ENCODE peak calls at places on chromosomes 4 and X, in four cellular contexts. One of them, this sample, is unnamed.

GRCh38 chr4:4254179-4254578 is 6.2 kb upstream of the TMEM128 start:
- DNase-seq in sciatic nerve: no peak
- DNase-seq in KG1: no peak
- DNase-seq in stimulated activated CD4-positive, alpha-beta T cell treated with anti-CD3 and anti-CD28 coated beads, Interleukin-4, amount 100 ng/mL, for 48 hours: no peak
- DNase-seq in this sample: no peak

GRCh38 chr4:168128601-168129000 is 36.3 kb downstream of the ANXA10 start:
- DNase-seq in KG1: no peak
- DNase-seq in sciatic nerve: no peak
- DNase-seq in stimulated activated CD4-positive, alpha-beta T cell treated with anti-CD3 and anti-CD28 coated beads, Interleukin-4, amount 100 ng/mL, for 48 hours: no peak
- DNase-seq in this sample: no peak

GRCh38 chr4:83561381-83561780 is 25.5 kb downstream of the GPAT3 start:
- DNase-seq in KG1: no peak
- DNase-seq in sciatic nerve: no peak
- DNase-seq in stimulated activated CD4-positive, alpha-beta T cell treated with anti-CD3 and anti-CD28 coated beads, Interleukin-4, amount 100 ng/mL, for 48 hours: no peak
- DNase-seq in this sample: no peak

GRCh38 chr4:88187766-88188165 is 29.3 kb upstream of the ABCG2 start:
- DNase-seq in KG1: no peak
- DNase-seq in stimulated activated CD4-positive, alpha-beta T cell treated with anti-CD3 and anti-CD28 coated beads, Interleukin-4, amount 100 ng/mL, for 48 hours: no peak
- DNase-seq in sciatic nerve: no peak
- DNase-seq in this sample: no peak

GRCh38 chrX:17361620-17362019 is 13.4 kb upstream of the NHS start:
- DNase-seq in stimulated activated CD4-positive, alpha-beta T cell treated with anti-CD3 and anti-CD28 coated beads, Interleukin-4, amount 100 ng/mL, for 48 hours: no peak
- DNase-seq in KG1: no peak
- DNase-seq in sciatic nerve: no peak
- DNase-seq in this sample: no peak

GRCh38 chr4:140924761-140925392 is 168.7 kb upstream of the TBC1D9 start:
- DNase-seq in stimulated activated CD4-positive, alpha-beta T cell treated with anti-CD3 and anti-CD28 coated beads, Interleukin-4, amount 100 ng/mL, for 48 hours: no peak
- DNase-seq in sciatic nerve: no peak
- DNase-seq in KG1: no peak
- DNase-seq in this sample: no peak

GRCh38 chr4:106494066-106494465 is 125.5 kb upstream of the GIMD1 start:
- DNase-seq in stimulated activated CD4-positive, alpha-beta T cell treated with anti-CD3 and anti-CD28 coated beads, Interleukin-4, amount 100 ng/mL, for 48 hours: no peak
- DNase-seq in sciatic nerve: no peak
- DNase-seq in KG1: no peak
- DNase-seq in this sample: no peak

GRCh38 chr4:143406523-143406922 is 69.8 kb downstream of the GAB1 start:
- DNase-seq in stimulated activated CD4-positive, alpha-beta T cell treated with anti-CD3 and anti-CD28 coated beads, Interleukin-4, amount 100 ng/mL, for 48 hours: peak; percentile 2
- DNase-seq in sciatic nerve: peak; percentile 72
- DNase-seq in KG1: peak; percentile 25
- DNase-seq in this sample: no peak

GRCh38 chr4:2007804-2008670 is 737 bp downstream of the NELFA start:
- DNase-seq in sciatic nerve: peak; percentile 64
- DNase-seq in KG1: no peak
- DNase-seq in stimulated activated CD4-positive, alpha-beta T cell treated with anti-CD3 and anti-CD28 coated beads, Interleukin-4, amount 100 ng/mL, for 48 hours: no peak
- DNase-seq in this sample: no peak

GRCh38 chr4:143721317-143721716 is 20.8 kb upstream of the FREM3 start:
- DNase-seq in KG1: no peak
- DNase-seq in stimulated activated CD4-positive, alpha-beta T cell treated with anti-CD3 and anti-CD28 coated beads, Interleukin-4, amount 100 ng/mL, for 48 hours: no peak
- DNase-seq in sciatic nerve: no peak
- DNase-seq in this sample: no peak

GRCh38 chrX:154991039-154991438 is 31.5 kb downstream of the F8 start:
- DNase-seq in sciatic nerve: no peak
- DNase-seq in stimulated activated CD4-positive, alpha-beta T cell treated with anti-CD3 and anti-CD28 coated beads, Interleukin-4, amount 100 ng/mL, for 48 hours: peak; percentile 40
- DNase-seq in KG1: no peak
- DNase-seq in this sample: no peak

GRCh38 chr4:16075975-16076757 is 7.7 kb downstream of the PROM1 start:
- DNase-seq in sciatic nerve: no peak
- DNase-seq in stimulated activated CD4-positive, alpha-beta T cell treated with anti-CD3 and anti-CD28 coated beads, Interleukin-4, amount 100 ng/mL, for 48 hours: no peak
- DNase-seq in KG1: no peak
- DNase-seq in this sample: no peak

GRCh38 chrX:24494544-24495113 is 29.5 kb downstream of the PDK3 start:
- DNase-seq in stimulated activated CD4-positive, alpha-beta T cell treated with anti-CD3 and anti-CD28 coated beads, Interleukin-4, amount 100 ng/mL, for 48 hours: no peak
- DNase-seq in sciatic nerve: no peak
- DNase-seq in KG1: no peak
- DNase-seq in this sample: no peak

GRCh38 chrX:41921492-41922124 is 1.7 kb downstream of the CASK start:
- DNase-seq in stimulated activated CD4-positive, alpha-beta T cell treated with anti-CD3 and anti-CD28 coated beads, Interleukin-4, amount 100 ng/mL, for 48 hours: no peak
- DNase-seq in sciatic nerve: no peak
- DNase-seq in KG1: no peak
- DNase-seq in this sample: no peak

GRCh38 chrX:16786791-16787735 is 797 bp downstream of the TXLNG start:
- DNase-seq in sciatic nerve: peak; percentile 70
- DNase-seq in KG1: peak; percentile 0
- DNase-seq in stimulated activated CD4-positive, alpha-beta T cell treated with anti-CD3 and anti-CD28 coated beads, Interleukin-4, amount 100 ng/mL, for 48 hours: peak; percentile 23
- DNase-seq in this sample: peak; percentile 50

GRCh38 chr4:1418494-1419285 is 12.4 kb upstream of the NKX1-1 start:
- DNase-seq in KG1: no peak
- DNase-seq in stimulated activated CD4-positive, alpha-beta T cell treated with anti-CD3 and anti-CD28 coated beads, Interleukin-4, amount 100 ng/mL, for 48 hours: no peak
- DNase-seq in sciatic nerve: no peak
- DNase-seq in this sample: no peak

GRCh38 chrX:21193196-21193595 is 181.0 kb upstream of the CNKSR2 start:
- DNase-seq in stimulated activated CD4-positive, alpha-beta T cell treated with anti-CD3 and anti-CD28 coated beads, Interleukin-4, amount 100 ng/mL, for 48 hours: no peak
- DNase-seq in KG1: no peak
- DNase-seq in sciatic nerve: no peak
- DNase-seq in this sample: no peak

GRCh38 chr4:177369372-177369771 is 59.7 kb downstream of the NEIL3 start:
- DNase-seq in KG1: no peak
- DNase-seq in sciatic nerve: no peak
- DNase-seq in stimulated activated CD4-positive, alpha-beta T cell treated with anti-CD3 and anti-CD28 coated beads, Interleukin-4, amount 100 ng/mL, for 48 hours: no peak
- DNase-seq in this sample: no peak

GRCh38 chr4:101321481-101322042 is 25.8 kb downstream of the PPP3CA start:
- DNase-seq in sciatic nerve: no peak
- DNase-seq in KG1: no peak
- DNase-seq in stimulated activated CD4-positive, alpha-beta T cell treated with anti-CD3 and anti-CD28 coated beads, Interleukin-4, amount 100 ng/mL, for 48 hours: no peak
- DNase-seq in this sample: no peak

GRCh38 chr4:176584031-176584430 is 208.7 kb downstream of the VEGFC start:
- DNase-seq in sciatic nerve: no peak
- DNase-seq in KG1: no peak
- DNase-seq in stimulated activated CD4-positive, alpha-beta T cell treated with anti-CD3 and anti-CD28 coated beads, Interleukin-4, amount 100 ng/mL, for 48 hours: no peak
- DNase-seq in this sample: no peak

GRCh38 chr4:78806943-78807458 is 30.9 kb downstream of the BMP2K start:
- DNase-seq in stimulated activated CD4-positive, alpha-beta T cell treated with anti-CD3 and anti-CD28 coated beads, Interleukin-4, amount 100 ng/mL, for 48 hours: no peak
- DNase-seq in KG1: no peak
- DNase-seq in sciatic nerve: no peak
- DNase-seq in this sample: no peak

GRCh38 chr4:96524311-96524875 is 684.5 kb downstream of the PDHA2 start:
- DNase-seq in sciatic nerve: no peak
- DNase-seq in KG1: no peak
- DNase-seq in stimulated activated CD4-positive, alpha-beta T cell treated with anti-CD3 and anti-CD28 coated beads, Interleukin-4, amount 100 ng/mL, for 48 hours: no peak
- DNase-seq in this sample: no peak

GRCh38 chr4:161929966-161930365 is 233.8 kb downstream of the FSTL5 start:
- DNase-seq in stimulated activated CD4-positive, alpha-beta T cell treated with anti-CD3 and anti-CD28 coated beads, Interleukin-4, amount 100 ng/mL, for 48 hours: no peak
- DNase-seq in sciatic nerve: no peak
- DNase-seq in KG1: no peak
- DNase-seq in this sample: no peak

GRCh38 chr4:82493721-82494425 is 63.5 kb downstream of the ENOPH1 start:
- DNase-seq in KG1: peak; percentile 10
- DNase-seq in stimulated activated CD4-positive, alpha-beta T cell treated with anti-CD3 and anti-CD28 coated beads, Interleukin-4, amount 100 ng/mL, for 48 hours: no peak
- DNase-seq in sciatic nerve: no peak
- DNase-seq in this sample: no peak

GRCh38 chr4:40550900-40551546 is 78.6 kb downstream of the RBM47 start:
- DNase-seq in KG1: peak; percentile 75
- DNase-seq in stimulated activated CD4-positive, alpha-beta T cell treated with anti-CD3 and anti-CD28 coated beads, Interleukin-4, amount 100 ng/mL, for 48 hours: no peak
- DNase-seq in sciatic nerve: no peak
- DNase-seq in this sample: peak; percentile 38

GRCh38 chrX:20523626-20524312 is 257.1 kb upstream of the RPS6KA3 start:
- DNase-seq in sciatic nerve: no peak
- DNase-seq in stimulated activated CD4-positive, alpha-beta T cell treated with anti-CD3 and anti-CD28 coated beads, Interleukin-4, amount 100 ng/mL, for 48 hours: no peak
- DNase-seq in KG1: no peak
- DNase-seq in this sample: no peak

GRCh38 chrX:46554942-46555341 is 9.7 kb upstream of the ZNF674 start:
- DNase-seq in KG1: peak; percentile 2
- DNase-seq in stimulated activated CD4-positive, alpha-beta T cell treated with anti-CD3 and anti-CD28 coated beads, Interleukin-4, amount 100 ng/mL, for 48 hours: no peak
- DNase-seq in sciatic nerve: no peak
- DNase-seq in this sample: no peak

GRCh38 chr4:77065382-77065781 is 10.4 kb downstream of the CCNI start:
- DNase-seq in KG1: no peak
- DNase-seq in sciatic nerve: no peak
- DNase-seq in stimulated activated CD4-positive, alpha-beta T cell treated with anti-CD3 and anti-CD28 coated beads, Interleukin-4, amount 100 ng/mL, for 48 hours: no peak
- DNase-seq in this sample: no peak